ENCODE peak calls at places on chromosomes 6 and 20, in four cellular contexts. R is neuronal stem cell, B is H9, W is mesenchymal stem cell. N is an unnamed sample.

GRCh38 chr6:170160628-170161611 is 130.0 kb downstream of the DLL1 start:
- DNase-seq in R (no peak), B (no peak), W (no peak), N (no peak)

GRCh38 chr20:33993800-33994623 is at the start of gene RALY:
- DNase-seq in R (peak), B (peak), W (peak), N (peak)

GRCh38 chr20:4638826-4639225 is 82.9 kb upstream of the PRND start:
- DNase-seq in R (no peak), B (no peak), W (no peak), N (no peak)

GRCh38 chr6:142443102-142443501 is 141.3 kb downstream of the ADGRG6 start:
- DNase-seq in R (no peak), B (no peak), W (no peak), N (no peak)

GRCh38 chr6:21596379-21597242 is 3.1 kb downstream of the SOX4 start:
- DNase-seq in R (no peak), B (peak), W (peak), N (peak)

GRCh38 chr20:8400461-8400860 is 268.4 kb downstream of the PLCB1 start:
- DNase-seq in R (no peak), B (no peak), W (no peak), N (no peak)

GRCh38 chr20:13581451-13581850 is 57.3 kb downstream of the TASP1 start:
- DNase-seq in R (no peak), B (no peak), W (peak), N (no peak)

GRCh38 chr6:95905132-95905531 is 110.6 kb upstream of the FUT9 start:
- DNase-seq in R (no peak), B (no peak), W (no peak), N (no peak)

GRCh38 chr6:119339941-119340456 is 9.6 kb downstream of the MAN1A1 start:
- DNase-seq in R (no peak), B (no peak), W (peak), N (no peak)

GRCh38 chr6:110534731-110535164 is 58.3 kb upstream of the SLC22A16 start:
- DNase-seq in R (no peak), B (no peak), W (peak), N (peak)

GRCh38 chr6:152338335-152339125 is 298.6 kb downstream of the SYNE1 start:
- DNase-seq in R (peak), B (peak), W (peak), N (peak)

GRCh38 chr6:5843078-5843477 is 163.6 kb downstream of the NRN1 start:
- DNase-seq in R (no peak), B (no peak), W (no peak), N (no peak)

GRCh38 chr6:20866940-20867630 is 332.8 kb downstream of the CDKAL1 start:
- DNase-seq in R (no peak), B (no peak), W (peak), N (peak)

GRCh38 chr6:10511477-10511876 is 9.7 kb upstream of the GCNT2 start:
- DNase-seq in R (no peak), B (no peak), W (peak), N (no peak)

GRCh38 chr20:21344216-21344615 is 41.1 kb downstream of the XRN2 start:
- DNase-seq in R (no peak), B (no peak), W (no peak), N (no peak)

GRCh38 chr20:6515261-6515660 is 252.2 kb upstream of the BMP2 start:
- DNase-seq in R (no peak), B (no peak), W (no peak), N (peak)

DNA sequence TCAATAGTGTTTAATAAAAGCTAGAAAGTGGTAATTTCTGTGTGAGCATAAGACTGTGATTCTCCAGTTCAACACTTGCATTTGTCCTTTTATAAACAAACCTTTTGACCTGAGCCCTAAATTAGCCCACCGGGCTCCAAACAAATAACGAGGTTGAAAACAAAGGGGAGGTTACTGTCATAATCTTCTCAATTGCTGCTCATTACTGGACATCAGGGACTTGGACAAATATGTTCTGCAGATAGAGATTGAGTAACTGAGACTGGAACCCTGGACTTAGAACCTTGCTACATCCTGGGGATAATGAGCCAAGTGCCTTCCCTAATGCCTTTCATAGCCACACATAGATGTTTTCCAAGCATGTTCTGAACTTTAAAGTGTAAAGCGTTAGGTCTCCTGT is 84.2 kb upstream of the PCSK2 start:
- DNase-seq in R (no peak), B (no peak), W (no peak), N (no peak)
- H3K4ac ChIP-seq in R (no peak), B (no peak), W (no peak), N (no peak)

GRCh38 chr20:62023935-62024334 is 41.7 kb downstream of the TAF4 start:
- DNase-seq in R (no peak), B (no peak), W (no peak), N (no peak)

GRCh38 chr20:62025832-62026563 is 39.7 kb downstream of the TAF4 start:
- DNase-seq in R (no peak), B (no peak), W (peak), N (peak)

GRCh38 chr20:62026564-62026856 is 39.2 kb downstream of the TAF4 start:
- DNase-seq in R (no peak), B (no peak), W (no peak), N (no peak)

GRCh38 chr20:62027116-62027515 is 38.6 kb downstream of the TAF4 start:
- DNase-seq in R (no peak), B (no peak), W (no peak), N (peak)

DNA sequence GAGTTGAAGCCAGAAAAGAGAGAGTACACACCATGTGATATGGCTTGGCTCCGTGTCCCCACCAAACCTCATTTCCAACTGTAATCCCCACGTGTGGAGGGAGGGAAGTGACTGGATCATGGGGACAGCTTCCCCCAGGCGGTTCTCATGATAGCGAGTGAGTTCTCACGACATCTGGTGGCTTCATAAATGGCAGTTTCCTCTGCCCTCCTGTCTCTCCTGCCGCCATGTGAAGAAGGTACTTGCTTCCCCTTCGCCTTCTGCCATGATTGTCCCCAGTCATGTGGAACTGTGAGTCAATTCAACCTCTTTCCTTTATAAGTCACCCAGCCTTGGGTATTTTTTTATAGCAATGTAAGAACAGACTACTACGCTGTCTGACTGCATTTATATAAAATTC is 40.3 kb downstream of the TAF4 start:
- DNase-seq in R (no peak), B (no peak), W (peak), N (no peak)
- H3K4ac ChIP-seq in R (no peak), B (no peak), W (no peak), N (no peak)

GRCh38 chr6:27136978-27137814 is 110.3 kb upstream of the PRSS16 start:
- DNase-seq in R (no peak), B (no peak), W (no peak), N (no peak)

GRCh38 chr6:27136077-27136644 is 111.3 kb upstream of the PRSS16 start:
- DNase-seq in R (no peak), B (no peak), W (no peak), N (no peak)

GRCh38 chr6:27139753-27140522 is 107.6 kb upstream of the PRSS16 start:
- DNase-seq in R (no peak), B (no peak), W (peak), N (peak)

GRCh38 chr6:27138837-27139752 is 108.4 kb upstream of the PRSS16 start:
- DNase-seq in R (peak), B (peak), W (peak), N (peak)

DNA sequence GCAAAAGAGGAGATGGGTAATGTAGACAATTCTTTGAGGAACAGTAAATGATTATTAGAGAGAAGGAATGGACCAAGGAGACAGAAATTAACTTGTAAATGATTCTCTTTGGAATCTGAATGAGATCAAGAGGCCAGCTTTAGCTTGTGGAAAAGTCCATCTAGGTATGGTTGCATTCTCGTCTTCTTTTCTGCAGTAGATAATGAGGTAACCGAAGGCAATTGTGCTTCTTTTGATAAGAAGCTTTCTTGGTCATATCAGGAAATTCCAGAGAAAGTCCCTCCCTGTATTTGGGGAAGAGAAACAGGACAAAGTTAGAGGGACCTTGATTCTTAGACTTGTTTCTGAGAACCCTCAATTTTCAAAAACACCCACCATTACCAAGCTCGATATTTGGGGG is 109.1 kb upstream of the PRSS16 start:
- DNase-seq in R (no peak), B (no peak), W (no peak), N (no peak)
- H3K4ac ChIP-seq in R (no peak), B (no peak), W (no peak), N (no peak)

GRCh38 chr20:37331060-37331857 is 14.7 kb upstream of the SRC start:
- DNase-seq in R (no peak), B (no peak), W (no peak), N (no peak)
- H3K4ac ChIP-seq in R (peak), B (no peak), W (peak), N (no peak)

DNA sequence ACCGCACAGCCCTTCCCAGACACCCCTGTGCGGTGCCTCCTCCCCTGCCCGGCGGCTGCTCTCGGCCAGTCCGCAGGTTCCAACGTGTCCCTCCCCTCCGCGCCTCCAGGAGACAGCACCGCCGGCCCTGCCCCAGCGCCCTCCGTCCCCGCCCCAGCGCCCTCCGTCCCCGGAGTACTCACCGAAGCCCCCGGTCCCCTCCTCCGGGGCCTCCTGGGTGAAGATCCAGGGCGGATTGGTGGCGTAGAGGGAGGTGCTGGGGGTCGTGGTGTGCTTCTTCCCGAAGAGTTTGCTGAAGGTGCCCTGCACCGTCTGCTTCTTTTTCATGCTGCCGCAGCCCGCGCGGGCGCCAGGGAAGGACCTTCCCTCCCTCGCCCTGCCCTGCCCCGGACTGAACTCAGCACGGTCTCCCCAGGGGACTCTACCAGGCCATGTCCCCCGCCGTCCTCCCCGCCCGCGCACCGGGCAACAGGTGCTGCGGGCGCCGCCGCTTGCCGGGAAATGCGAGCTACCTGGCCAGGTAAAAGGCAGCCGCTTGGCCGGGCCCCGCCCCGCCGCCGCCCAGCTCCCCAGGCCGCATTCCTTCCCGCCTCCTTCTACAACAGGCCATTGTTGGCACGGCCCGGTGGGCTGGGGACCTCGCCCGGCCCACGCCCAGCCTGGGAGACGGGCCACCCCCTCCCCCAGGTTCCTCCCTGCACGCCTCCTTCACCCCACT is at the start of gene C6orf132:
- DNase-seq in R (no peak), B (peak), W (peak), N (no peak)
- H3K4ac ChIP-seq in R (no peak), B (peak), W (peak), N (peak)

GRCh38 chr6:28354688-28355554 is 5.2 kb downstream of the ZKSCAN3 start:
- DNase-seq in R (no peak), B (no peak), W (peak), N (no peak)

GRCh38 chr6:28353981-28354676 is 4.4 kb downstream of the ZKSCAN3 start:
- DNase-seq in R (no peak), B (no peak), W (peak), N (peak)

GRCh38 chr6:28355743-28356665 is 6.3 kb downstream of the ZKSCAN3 start:
- DNase-seq in R (peak), B (peak), W (peak), N (peak)

GRCh38 chr6:28357036-28357435 is 7.3 kb downstream of the ZKSCAN3 start:
- DNase-seq in R (no peak), B (no peak), W (peak), N (peak)

DNA sequence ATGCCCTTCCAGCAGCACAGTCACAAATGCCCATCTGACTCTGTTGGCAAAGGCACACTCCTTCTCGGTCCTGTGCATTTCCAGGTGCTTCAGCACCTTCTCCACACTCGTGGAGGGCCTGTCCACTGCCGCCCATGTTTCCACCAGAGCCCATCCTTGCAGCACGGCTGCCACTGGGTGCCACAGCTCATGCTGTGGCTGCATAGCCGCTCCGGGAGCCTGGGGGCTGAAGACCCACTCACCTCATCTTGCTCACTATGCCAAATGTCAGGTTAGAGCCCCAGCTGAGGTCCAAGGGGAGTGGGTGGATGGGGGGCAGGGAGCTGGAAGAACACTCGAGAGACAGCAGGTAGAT is 6.9 kb downstream of the ZKSCAN3 start:
- DNase-seq in R (no peak), B (no peak), W (no peak), N (no peak)
- H3K4ac ChIP-seq in R (no peak), B (no peak), W (peak), N (peak)

GRCh38 chr6:145502417-145502816 is 232.9 kb downstream of the EPM2A start:
- DNase-seq in R (no peak), B (no peak), W (peak), N (no peak)

GRCh38 chr6:145507251-145507650 is 228.1 kb downstream of the EPM2A start:
- DNase-seq in R (no peak), B (no peak), W (no peak), N (no peak)

GRCh38 chr6:145506554-145506953 is 228.8 kb downstream of the EPM2A start:
- DNase-seq in R (no peak), B (no peak), W (no peak), N (no peak)

GRCh38 chr6:145508107-145508506 is 227.2 kb downstream of the EPM2A start:
- DNase-seq in R (no peak), B (peak), W (no peak), N (no peak)
- H3K4ac ChIP-seq in R (no peak), B (no peak), W (no peak), N (no peak)

DNA sequence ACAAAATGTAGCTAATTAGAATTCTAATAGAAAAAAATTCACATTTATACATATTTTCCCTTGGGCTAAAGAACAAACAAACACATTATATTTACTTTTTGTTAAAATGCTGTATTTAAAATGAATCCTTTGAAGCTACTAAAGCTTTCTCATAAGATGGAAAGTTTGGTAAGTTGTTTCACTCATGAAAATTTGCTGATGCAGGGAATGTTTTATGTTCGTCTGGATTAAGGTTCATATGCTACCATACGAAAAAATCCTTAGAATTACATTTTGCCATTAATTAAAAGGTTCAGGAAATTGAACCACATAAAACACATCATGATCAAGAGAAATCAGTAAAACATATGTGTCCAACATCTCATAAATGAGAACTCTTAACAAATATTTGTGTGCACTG is 62.2 kb downstream of the SMLR1 start:
- DNase-seq in R (no peak), B (no peak), W (no peak), N (no peak)
- H3K4ac ChIP-seq in R (no peak), B (no peak), W (no peak), N (no peak)

DNA sequence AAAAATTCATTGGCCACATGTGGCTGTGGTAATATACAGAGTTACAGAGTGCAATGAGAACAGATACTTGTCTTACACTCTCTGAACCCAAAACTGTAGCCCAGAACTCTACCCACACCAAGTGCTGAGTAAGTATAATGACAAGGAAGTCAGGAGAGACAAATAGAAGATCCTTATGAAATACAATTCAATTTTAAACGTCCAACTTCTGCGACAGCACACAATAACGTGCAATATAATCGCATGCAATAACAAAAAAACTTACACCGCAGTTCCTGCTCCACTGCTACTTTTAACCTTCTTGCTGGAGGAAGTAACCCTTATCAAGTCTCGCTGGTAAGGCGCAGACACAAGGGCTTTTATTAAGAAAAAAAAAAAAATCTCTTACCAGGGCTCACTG is 881 bp downstream of the SFT2D1 start:
- DNase-seq in R (no peak), B (no peak), W (no peak), N (no peak)
- H3K4ac ChIP-seq in R (no peak), B (no peak), W (no peak), N (no peak)

N was measured in IMR-90.